ENCODE peak calls at places on chromosomes 16 and 17, in four cellular contexts. R is GM12878, A is K562, E is HepG2. Q is an unnamed sample.
A peak's percentile ranks its signal among the peaks of the same experiment; 100 is the strongest.

GRCh38 chr17:30002088-30002487 is 60.7 kb downstream of the EFCAB5 start:
- DNase-seq in R (no peak), A (no peak), E (no peak), Q (no peak)

GRCh38 chr16:35497399-35497798 is 2038.0 kb downstream of the TP53TG3F start:
- DNase-seq in R (no peak), A (no peak), E (no peak), Q (no peak)

GRCh38 chr17:67629963-67630320 is 87.8 kb upstream of the NOL11 start:
- DNase-seq in R (no peak), A (no peak), E (peak; percentile 24), Q (peak; percentile 48)

GRCh38 chr16:30923554-30924085 is at the start of gene FBXL19:
- DNase-seq in R (no peak), A (no peak), E (no peak), Q (no peak)

GRCh38 chr16:57950382-57950781 is 20.5 kb downstream of the CNGB1 start:
- DNase-seq in R (no peak), A (no peak), E (no peak), Q (no peak)

GRCh38 chr16:69396187-69397061 is 10.6 kb upstream of the TERF2 start:
- DNase-seq in R (peak; percentile 45), A (peak; percentile 65), E (peak; percentile 99), Q (peak; percentile 68)

GRCh38 chr16:8894736-8895334 is 12.7 kb downstream of the LITAFD start:
- DNase-seq in R (no peak), A (no peak), E (no peak), Q (no peak)

GRCh38 chr16:2037115-2037514 is 10.4 kb downstream of the NHERF2 start:
- DNase-seq in R (no peak), A (no peak), E (no peak), Q (no peak)

GRCh38 chr17:28466001-28466400 is 7.4 kb upstream of the SLC13A2 start:
- DNase-seq in R (no peak), A (no peak), E (no peak), Q (no peak)

GRCh38 chr17:35578929-35579448 is 618 bp upstream of the PEX12 start:
- DNase-seq in R (no peak), A (no peak), E (no peak), Q (no peak)

GRCh38 chr17:915416-916201 is 64.0 kb downstream of the NXN start:
- DNase-seq in R (no peak), A (no peak), E (no peak), Q (no peak)

GRCh38 chr17:63439682-63440081 is 6.4 kb downstream of the CYB561 start:
- DNase-seq in R (no peak), A (no peak), E (no peak), Q (no peak)

GRCh38 chr16:31489616-31490584 is 7.0 kb downstream of the SLC5A2 start:
- DNase-seq in R (no peak), A (no peak), E (no peak), Q (no peak)

GRCh38 chr16:66277311-66278070 is 89.0 kb upstream of the CDH5 start:
- DNase-seq in R (no peak), A (no peak), E (no peak), Q (no peak)

GRCh38 chr17:75239778-75240393 is 21.5 kb downstream of the GGA3 start:
- DNase-seq in R (no peak), A (no peak), E (no peak), Q (no peak)

GRCh38 chr17:28370035-28370743 is at the start of gene VTN:
- DNase-seq in R (no peak), A (peak; percentile 64), E (peak; percentile 98), Q (no peak)

GRCh38 chr16:89563639-89564392 is 3.3 kb downstream of the RPL13 start:
- DNase-seq in R (no peak), A (no peak), E (no peak), Q (no peak)

GRCh38 chr16:89720520-89720858 is 209 bp downstream of the VPS9D1 start:
- DNase-seq in R (no peak), A (peak; percentile 61), E (peak; percentile 66), Q (peak; percentile 39)

DNA sequence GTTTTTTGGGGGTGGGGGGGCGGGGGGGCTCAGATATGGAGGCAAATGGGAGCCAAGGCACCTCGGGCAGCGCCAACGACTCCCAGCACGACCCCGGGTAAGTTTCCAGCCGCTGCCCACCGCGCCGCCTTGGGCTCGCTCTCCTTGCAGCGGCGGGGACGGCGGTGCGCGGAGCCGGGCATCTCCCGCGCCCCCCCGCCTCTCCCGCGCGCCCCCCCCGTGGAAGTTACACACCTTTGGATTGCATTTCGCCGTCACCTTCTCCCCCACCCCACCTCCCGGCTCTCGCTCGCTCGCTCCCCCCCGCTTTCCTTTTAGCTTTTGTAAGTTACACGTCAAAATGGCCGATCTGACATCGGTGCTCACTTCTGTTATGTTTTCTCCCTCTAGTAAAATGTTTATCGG is 387 bp downstream of the MSI2 start:
- DNase-seq in R (no peak), A (peak; percentile 57), E (no peak), Q (peak; percentile 35)
- TF ChIP-seq FOXM1 in R (no peak), A (no peak), E (no peak), Q (no peak)

DNA sequence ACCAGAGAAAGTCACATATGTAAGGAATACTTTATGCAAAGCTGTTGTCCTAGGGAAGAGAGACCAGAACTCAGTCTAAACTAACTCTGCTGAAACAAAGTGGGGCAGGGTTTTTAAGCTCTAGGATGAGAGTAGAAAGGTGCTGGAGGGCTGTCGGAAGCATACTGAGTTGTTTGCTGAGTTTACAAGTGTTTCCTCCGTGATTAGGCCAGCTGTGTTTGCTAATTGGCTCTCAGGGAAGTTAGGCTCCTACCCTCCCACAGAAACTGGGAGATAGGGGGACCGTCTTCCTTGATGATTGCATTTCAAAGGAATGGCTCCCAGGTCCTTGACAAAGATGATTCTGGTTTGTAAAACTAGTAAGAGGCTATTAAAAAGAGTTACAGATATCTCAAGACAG is 24.4 kb upstream of the CRYM start:
- DNase-seq in R (no peak), A (no peak), E (no peak), Q (no peak)
- TF ChIP-seq FOXK2 in R (no peak), A (no peak), E (no peak), Q (no peak)

GRCh38 chr16:50696575-50697420 is 3.4 kb downstream of the NOD2 start:
- DNase-seq in R (peak; percentile 82), A (peak; percentile 62), E (peak; percentile 78), Q (no peak)
- TF ChIP-seq TARDBP in R (no peak), A (no peak), E (peak; percentile 42), Q (no peak)

GRCh38 chr17:40566027-40566426 is 755 bp upstream of the CCR7 start:
- DNase-seq in R (no peak), A (no peak), E (no peak), Q (no peak)

GRCh38 chr17:40562841-40563370 is 2.4 kb downstream of the CCR7 start:
- DNase-seq in R (no peak), A (no peak), E (no peak), Q (no peak)

GRCh38 chr17:40564195-40564882 is 933 bp downstream of the CCR7 start:
- DNase-seq in R (no peak), A (no peak), E (no peak), Q (no peak)

GRCh38 chr17:40563371-40564052 is 1.8 kb downstream of the CCR7 start:
- DNase-seq in R (no peak), A (no peak), E (no peak), Q (no peak)

GRCh38 chr17:40564883-40565744 is at the start of gene CCR7:
- DNase-seq in R (no peak), A (peak; percentile 51), E (no peak), Q (no peak)
- TF ChIP-seq FOXM1 in R (no peak), A (no peak), E (no peak), Q (no peak)

GRCh38 chr17:82048571-82048971 is 3.0 kb downstream of the RFNG start:
- DNase-seq in R (no peak), A (peak; percentile 23), E (no peak), Q (no peak)
- TF ChIP-seq FOXK2 in R (no peak), A (no peak), E (no peak), Q (no peak)

GRCh38 chr17:72890711-72891110 is 201.8 kb downstream of the SLC39A11 start:
- DNase-seq in R (no peak), A (peak; percentile 42), E (no peak), Q (no peak)
- TF ChIP-seq TARDBP in R (no peak), A (no peak), E (no peak), Q (no peak)

GRCh38 chr17:80104956-80105375 is 3.6 kb downstream of the GAA start:
- DNase-seq in R (no peak), A (no peak), E (no peak), Q (no peak)
- TF ChIP-seq FOXM1 in R (no peak), A (no peak), E (no peak), Q (no peak)

GRCh38 chr17:7477392-7478275 is 1.8 kb downstream of the ZBTB4 start:
- DNase-seq in R (no peak), A (no peak), E (peak; percentile 31), Q (no peak)
- TF ChIP-seq FOXK2 in R (no peak), A (no peak), E (no peak), Q (no peak)